ENCODE peak calls at places on chromosomes 2 and 18, in six cellular contexts. S, R, K, J, T and F are unnamed samples.

GRCh38 chr18:13449651-13450050 is 231.1 kb downstream of the LDLRAD4 start:
- DNase-seq in S (no peak), R (no peak), K (no peak), J (no peak), T (no peak), F (no peak)

GRCh38 chr2:184611221-184612085 is 13.1 kb downstream of the ZNF804A start:
- DNase-seq in S (peak), R (no peak), K (no peak), J (no peak), T (no peak), F (no peak)

GRCh38 chr2:191643425-191643824 is 34.5 kb upstream of the NABP1 start:
- DNase-seq in S (no peak), R (peak), K (no peak), J (no peak), T (no peak), F (no peak)

GRCh38 chr2:60778352-60778751 is 22.3 kb downstream of the PAPOLG start:
- DNase-seq in S (no peak), R (no peak), K (no peak), J (no peak), T (no peak), F (no peak)

GRCh38 chr18:59054892-59055291 is 84.8 kb upstream of the SEC11C start:
- DNase-seq in S (no peak), R (peak), K (peak), J (no peak), T (no peak), F (peak)

GRCh38 chr2:150485114-150485870 is 2.2 kb downstream of the RND3 start:
- DNase-seq in S (peak), R (peak), K (peak), J (no peak), T (no peak), F (no peak)

GRCh38 chr2:240572141-240573031 is 4.1 kb downstream of the RNPEPL1 start:
- DNase-seq in S (no peak), R (no peak), K (no peak), J (no peak), T (no peak), F (no peak)

GRCh38 chr2:10531874-10532273 is 83.7 kb upstream of the ODC1 start:
- DNase-seq in S (no peak), R (no peak), K (no peak), J (no peak), T (no peak), F (no peak)

GRCh38 chr2:151905963-151906632 is 77.9 kb upstream of the ARL5A start:
- DNase-seq in S (peak), R (no peak), K (no peak), J (no peak), T (peak), F (no peak)

GRCh38 chr2:149000168-149000938 is 38.1 kb upstream of the LYPD6B start:
- DNase-seq in S (peak), R (no peak), K (no peak), J (no peak), T (no peak), F (no peak)

GRCh38 chr2:43071629-43072550 is 154.5 kb downstream of the ZFP36L2 start:
- DNase-seq in S (peak), R (no peak), K (no peak), J (no peak), T (no peak), F (no peak)

GRCh38 chr2:221444106-221444505 is 128.0 kb downstream of the EPHA4 start:
- DNase-seq in S (peak), R (no peak), K (no peak), J (no peak), T (no peak), F (peak)

GRCh38 chr2:3633089-3633981 is 24.7 kb upstream of the ALLC start:
- DNase-seq in S (peak), R (no peak), K (no peak), J (no peak), T (no peak), F (no peak)

GRCh38 chr2:36277146-36277808 is 78.3 kb upstream of the CRIM1 start:
- DNase-seq in S (peak), R (no peak), K (no peak), J (no peak), T (no peak), F (peak)

GRCh38 chr2:66866331-66867037 is 431.6 kb downstream of the MEIS1 start:
- DNase-seq in S (no peak), R (no peak), K (no peak), J (no peak), T (no peak), F (no peak)

GRCh38 chr2:207188601-207189000 is 22.9 kb upstream of the KLF7 start:
- DNase-seq in S (peak), R (no peak), K (no peak), J (no peak), T (no peak), F (no peak)

GRCh38 chr2:22326250-22326649 is 1058.7 kb upstream of the KLHL29 start:
- DNase-seq in S (no peak), R (no peak), K (no peak), J (no peak), T (no peak), F (no peak)

GRCh38 chr2:636151-636621 is 41.0 kb downstream of the TMEM18 start:
- DNase-seq in S (no peak), R (no peak), K (no peak), J (no peak), T (no peak), F (no peak)

GRCh38 chr2:177332041-177332991 is 60.3 kb upstream of the AGPS start:
- DNase-seq in S (peak), R (peak), K (peak), J (peak), T (peak), F (no peak)

GRCh38 chr2:172456002-172456401 is 28.6 kb downstream of the ITGA6 start:
- DNase-seq in S (no peak), R (no peak), K (no peak), J (no peak), T (no peak), F (no peak)

GRCh38 chr2:101223814-101224231 is 28.9 kb upstream of the CNOT11 start:
- DNase-seq in S (no peak), R (no peak), K (no peak), J (peak), T (peak), F (peak)

GRCh38 chr2:108315408-108316193 is 26.9 kb downstream of the SULT1C2 start:
- DNase-seq in S (no peak), R (peak), K (no peak), J (no peak), T (no peak), F (no peak)

GRCh38 chr2:118613742-118614141 is 233.7 kb downstream of the EN1 start:
- DNase-seq in S (no peak), R (no peak), K (no peak), J (no peak), T (no peak), F (no peak)

GRCh38 chr18:13137939-13138821 is 80.4 kb upstream of the LDLRAD4 start:
- DNase-seq in S (peak), R (no peak), K (peak), J (peak), T (peak), F (no peak)

GRCh38 chr2:170170281-170171035 is 7.5 kb upstream of the MYO3B start:
- DNase-seq in S (no peak), R (no peak), K (no peak), J (no peak), T (no peak), F (no peak)

GRCh38 chr2:176453784-176454183 is 184.5 kb downstream of the MTX2 start:
- DNase-seq in S (no peak), R (no peak), K (no peak), J (no peak), T (no peak), F (no peak)

GRCh38 chr18:57833441-57834101 is 30.5 kb upstream of the ATP8B1 start:
- DNase-seq in S (peak), R (no peak), K (no peak), J (no peak), T (peak), F (no peak)

GRCh38 chr2:72147303-72147970 is at the start of gene CYP26B1:
- DNase-seq in S (no peak), R (peak), K (peak), J (no peak), T (no peak), F (no peak)

GRCh38 chr18:62426191-62426488 is 96.7 kb upstream of the ZCCHC2 start:
- DNase-seq in S (no peak), R (no peak), K (no peak), J (no peak), T (no peak), F (no peak)

GRCh38 chr18:62420513-62421209 is 95.6 kb downstream of the TNFRSF11A start:
- DNase-seq in S (peak), R (peak), K (peak), J (peak), T (peak), F (no peak)

GRCh38 chr18:62420151-62420512 is 95.0 kb downstream of the TNFRSF11A start:
- DNase-seq in S (peak), R (no peak), K (no peak), J (no peak), T (no peak), F (no peak)

GRCh38 chr18:62425465-62426190 is 97.2 kb upstream of the ZCCHC2 start:
- DNase-seq in S (peak), R (peak), K (peak), J (peak), T (no peak), F (peak)
- H3K4me3 ChIP-seq in S (peak), R (peak), K (peak), J (no peak), T (no peak), F (peak)

GRCh38 chr18:75170916-75171315 is 38.0 kb downstream of the PTGR3 start:
- DNase-seq in S (no peak), R (no peak), K (no peak), J (no peak), T (no peak), F (no peak)

GRCh38 chr18:75170022-75170789 is 38.7 kb downstream of the PTGR3 start:
- DNase-seq in S (no peak), R (no peak), K (no peak), J (no peak), T (no peak), F (no peak)

GRCh38 chr18:75173758-75174157 is 35.2 kb downstream of the PTGR3 start:
- DNase-seq in S (no peak), R (no peak), K (no peak), J (no peak), T (no peak), F (no peak)

GRCh38 chr18:75172299-75173124 is 36.4 kb downstream of the PTGR3 start:
- DNase-seq in S (no peak), R (no peak), K (no peak), J (no peak), T (no peak), F (no peak)

DNA sequence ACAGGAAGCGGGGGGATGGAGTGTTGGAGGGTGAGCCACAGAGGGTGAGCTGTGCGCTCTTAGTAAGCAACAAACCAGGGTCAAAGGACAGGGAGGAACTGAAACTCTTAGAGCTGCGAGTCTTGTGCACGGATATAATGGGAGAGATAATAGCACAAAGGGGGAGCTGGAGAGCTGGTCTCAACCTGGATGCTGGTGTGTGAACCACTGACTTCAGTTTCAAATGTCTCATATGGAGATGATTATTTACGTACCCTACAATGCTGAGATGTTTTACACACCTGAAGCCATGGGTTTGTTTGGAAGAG is 35.9 kb downstream of the PTGR3 start:
- DNase-seq in S (peak), R (no peak), K (no peak), J (no peak), T (peak), F (no peak)
- TF ChIP-seq CTCF in S (peak), R (no peak), K (no peak), J (no peak), T (peak), F (no peak)

GRCh38 chr18:30945769-30946168 is 96.8 kb downstream of the DSC3 start:
- DNase-seq in S (no peak), R (no peak), K (no peak), J (no peak), T (no peak), F (no peak)
- H3K4me3 ChIP-seq in S (no peak), R (no peak), K (no peak), J (no peak), T (no peak), F (no peak)

GRCh38 chr18:10130626-10131025 is 216.8 kb downstream of the VAPA start:
- DNase-seq in S (no peak), R (no peak), K (no peak), J (no peak), T (no peak), F (no peak)
- TF ChIP-seq CTCF in S (no peak), R (no peak), K (no peak), J (no peak), T (no peak), F (no peak)

DNA sequence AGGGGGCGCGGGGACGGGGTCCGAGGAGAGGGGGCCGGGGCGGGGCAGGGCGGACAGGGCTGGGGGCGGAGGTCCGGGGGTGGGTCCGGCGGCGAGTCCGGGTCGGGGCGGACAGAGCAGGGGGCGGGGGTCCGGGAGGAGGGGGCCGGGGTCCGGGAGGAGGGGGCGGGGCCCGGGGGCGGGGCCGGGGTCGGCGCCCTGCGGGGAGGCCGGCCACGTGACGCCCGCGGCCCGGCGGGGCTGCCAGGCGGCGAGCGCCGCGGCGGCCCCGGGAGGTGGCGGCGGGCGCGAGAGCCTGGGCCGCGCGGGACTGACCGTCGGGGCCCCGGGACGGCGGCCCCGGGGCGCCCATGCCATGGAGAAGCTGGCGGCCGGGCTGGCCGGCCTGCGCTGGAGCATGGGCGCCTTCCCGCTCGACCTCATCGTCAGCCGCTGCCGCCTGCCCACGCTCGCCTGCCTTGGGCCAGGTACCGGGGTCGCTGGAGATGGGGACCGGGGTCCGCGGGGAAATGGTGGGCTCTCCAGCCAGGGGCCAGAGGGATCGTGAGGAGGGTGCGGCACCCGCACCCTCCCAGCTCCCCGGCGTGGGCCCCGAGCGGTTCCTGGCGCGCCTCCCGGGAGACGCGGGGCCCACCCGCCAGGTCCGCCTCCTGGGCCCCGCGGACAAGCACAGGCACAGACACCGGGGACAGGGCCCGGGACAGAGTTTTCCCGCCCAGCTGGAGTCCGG is at the start of gene GAREM2:
- DNase-seq in S (no peak), R (no peak), K (no peak), J (no peak), T (no peak), F (no peak)
- H3K4me3 ChIP-seq in S (peak), R (peak), K (peak), J (peak), T (peak), F (peak)

GRCh38 chr2:106868199-106868598 is 17.8 kb downstream of the ST6GAL2 start:
- DNase-seq in S (no peak), R (no peak), K (no peak), J (no peak), T (no peak), F (no peak)
- TF ChIP-seq CTCF in S (peak), R (no peak), K (no peak), J (no peak), T (peak), F (no peak)

DNA sequence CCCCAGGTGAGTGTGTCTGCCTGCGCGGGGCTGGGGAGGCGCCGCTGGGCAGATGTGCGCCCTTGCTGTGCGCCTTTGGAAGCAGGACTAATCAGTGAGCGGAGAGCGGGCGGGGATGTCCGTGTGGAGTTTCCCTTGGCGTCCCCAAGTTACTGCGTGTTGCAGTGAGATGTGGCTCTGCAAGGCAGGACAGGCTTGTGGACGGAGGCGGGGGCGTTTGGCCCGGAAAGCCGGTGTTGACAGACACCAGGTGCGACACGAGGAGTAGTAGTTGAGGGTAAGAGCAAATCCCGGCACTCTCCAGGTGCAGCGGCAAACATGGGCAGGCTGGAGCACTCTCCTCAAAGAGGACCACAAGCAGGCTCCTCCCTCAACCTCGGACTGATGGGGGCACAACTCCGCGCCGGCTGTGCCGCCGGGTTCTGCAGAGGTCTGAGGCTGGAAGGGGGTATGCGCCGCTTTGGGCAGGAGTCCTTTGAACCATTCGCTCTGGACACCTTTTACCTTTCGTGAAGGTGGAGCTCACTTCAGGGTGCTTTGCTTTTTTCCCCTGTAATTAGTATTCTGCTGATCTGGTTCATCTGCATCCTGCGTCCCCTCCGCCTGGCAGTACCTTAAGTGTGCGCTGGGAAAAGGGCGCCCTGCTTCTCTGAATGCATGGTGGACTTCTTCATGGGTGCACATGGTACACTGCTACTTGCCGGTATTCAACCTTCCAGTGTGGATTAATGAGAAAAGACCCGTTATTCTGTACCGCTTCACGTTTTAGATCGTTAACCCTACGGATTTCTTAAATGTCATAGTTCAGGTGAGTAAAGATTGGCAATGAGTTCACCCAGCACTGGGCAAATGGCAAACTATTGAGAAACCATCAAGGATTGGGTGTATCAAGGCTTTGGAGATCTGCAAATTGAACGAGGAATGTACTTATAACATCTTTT is 603 bp downstream of the CDH7 start:
- DNase-seq in S (no peak), R (peak), K (no peak), J (no peak), T (no peak), F (no peak)
- H3K4me3 ChIP-seq in S (no peak), R (peak), K (peak), J (no peak), T (no peak), F (no peak)